ENCODE peak calls at places on chromosomes 2 and 18, in five cellular contexts. Z, W, B, I and H are unnamed samples.

GRCh38 chr2:127106998-127107621 is at the start of gene BIN1:
- DNase-seq in Z (peak; percentile 82), W (peak; percentile 74), B (peak; percentile 90), I (peak; percentile 92), H (peak; percentile 82)

GRCh38 chr18:46335551-46336059 is 231.4 kb downstream of the HAUS1 start:
- DNase-seq in Z (no peak), W (no peak), B (no peak), I (no peak), H (no peak)

GRCh38 chr18:61502472-61502871 is 169.2 kb downstream of the CDH20 start:
- DNase-seq in Z (peak; percentile 61), W (peak; percentile 32), B (peak; percentile 88), I (peak; percentile 78), H (peak; percentile 10)

GRCh38 chr2:135819211-135819610 is 17.8 kb downstream of the LCT start:
- DNase-seq in Z (peak; percentile 50), W (no peak), B (no peak), I (peak; percentile 68), H (peak; percentile 57)

GRCh38 chr18:54957295-54957694 is 2.0 kb downstream of the CCDC68 start:
- DNase-seq in Z (no peak), W (no peak), B (peak; percentile 36), I (no peak), H (no peak)

GRCh38 chr18:46169464-46169941 is 65.3 kb downstream of the HAUS1 start:
- DNase-seq in Z (peak; percentile 83), W (peak; percentile 27), B (peak; percentile 60), I (peak; percentile 84), H (peak; percentile 50)

GRCh38 chr2:39547811-39548719 is 111.0 kb upstream of the MAP4K3 start:
- DNase-seq in Z (peak; percentile 77), W (no peak), B (peak; percentile 30), I (peak; percentile 38), H (no peak)

GRCh38 chr18:36786686-36787085 is 42.1 kb downstream of the TPGS2 start:
- DNase-seq in Z (peak; percentile 71), W (no peak), B (peak; percentile 80), I (peak; percentile 87), H (peak; percentile 10)

GRCh38 chr2:102044235-102044920 is 52.6 kb downstream of the IL1R2 start:
- DNase-seq in Z (no peak), W (no peak), B (no peak), I (no peak), H (no peak)

GRCh38 chr2:10039658-10040410 is 3.5 kb upstream of the KLF11 start:
- DNase-seq in Z (no peak), W (no peak), B (no peak), I (peak; percentile 89), H (peak; percentile 98)

GRCh38 chr18:13456736-13457271 is 238.2 kb downstream of the LDLRAD4 start:
- DNase-seq in Z (no peak), W (no peak), B (no peak), I (no peak), H (no peak)
- H3K27me3 ChIP-seq in Z (no peaks in the 10 kb centered on the region), W (no peaks in the 10 kb centered on the region), B (no peaks in the 10 kb centered on the region), I (no peaks in the 10 kb centered on the region), H (no peaks in the 10 kb centered on the region)

GRCh38 chr18:27184115-27185024 is 738 bp downstream of the CHST9 start:
- DNase-seq in Z (no peak), W (no peak), B (no peak), I (no peak), H (no peak)
- H3K4me3 ChIP-seq in Z (no peak overlapping the region), W (no peak overlapping the region), B (no peak overlapping the region), I (no peak overlapping the region), H (no peak overlapping the region)

GRCh38 chr2:13682878-13683277 is 949.6 kb upstream of the LRATD1 start:
- DNase-seq in Z (peak; percentile 45), W (no peak), B (peak; percentile 96), I (peak; percentile 45), H (peak; percentile 35)
- H3K9me3 ChIP-seq in Z (peaks cover 14% of the 10 kb centered on the region), W (peaks cover 2% of the 10 kb centered on the region), B (peaks cover 23% of the 10 kb centered on the region), I (peaks cover 4% of the 10 kb centered on the region), H (peaks cover 15% of the 10 kb centered on the region)

GRCh38 chr2:47073641-47074040 is 81.5 kb downstream of the STPG4 start:
- DNase-seq in Z (no peak), W (no peak), B (no peak), I (no peak), H (no peak)
- H3K27me3 ChIP-seq in Z (no peaks in the 10 kb centered on the region), W (no peaks in the 10 kb centered on the region), B (no peaks in the 10 kb centered on the region), I (no peaks in the 10 kb centered on the region), H (no peaks in the 10 kb centered on the region)

DNA sequence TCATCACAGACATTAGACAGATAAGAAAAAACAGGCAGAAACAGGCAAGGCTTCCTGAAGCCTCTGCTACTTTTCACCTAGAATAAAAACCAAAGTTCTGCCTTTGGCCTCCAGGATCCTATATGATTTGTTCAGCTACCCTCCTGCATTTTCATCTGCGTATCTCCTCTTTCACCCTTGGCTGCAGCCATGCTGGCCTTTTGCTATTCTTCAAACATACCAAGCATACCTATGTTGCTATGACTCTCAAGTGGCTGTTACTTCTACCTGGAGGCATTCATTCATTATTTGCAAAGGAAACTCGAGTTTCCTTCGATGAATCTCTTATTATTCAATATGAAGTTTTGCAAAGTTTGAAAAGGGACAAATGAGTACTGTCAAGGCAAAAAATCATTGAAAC is 106.4 kb upstream of the HNMT start:
- DNase-seq in Z (no peak), W (no peak), B (no peak), I (no peak), H (no peak)
- H3K4me3 ChIP-seq in Z (no peak overlapping the region), W (no peak overlapping the region), B (no peak overlapping the region), I (no peak overlapping the region), H (no peak overlapping the region)

GRCh38 chr2:238476258-238476657 is 49.5 kb downstream of the ASB1 start:
- DNase-seq in Z (no peak), W (no peak), B (no peak), I (no peak), H (no peak)

GRCh38 chr2:238473014-238473413 is 46.3 kb downstream of the ASB1 start:
- DNase-seq in Z (no peak), W (no peak), B (no peak), I (no peak), H (no peak)

GRCh38 chr2:238473523-238473922 is 46.8 kb downstream of the ASB1 start:
- DNase-seq in Z (no peak), W (no peak), B (no peak), I (no peak), H (no peak)

GRCh38 chr2:238475034-238475433 is 48.3 kb downstream of the ASB1 start:
- DNase-seq in Z (no peak), W (no peak), B (no peak), I (no peak), H (no peak)

GRCh38 chr2:238475571-238475970 is 48.8 kb downstream of the ASB1 start:
- DNase-seq in Z (no peak), W (no peak), B (no peak), I (no peak), H (no peak)
- H3K9me3 ChIP-seq in Z (peaks cover 9% of the 10 kb centered on the region), W (peaks cover 3% of the 10 kb centered on the region), B (peaks cover 47% of the 10 kb centered on the region), I (no peaks in the 10 kb centered on the region), H (peaks cover 21% of the 10 kb centered on the region)